ENCODE peak calls at places on chromosomes 1 and 21, in five cellular contexts. U is tibial artery; B is CD8-positive, alpha-beta T cell; D is ovary; X is right lobe of liver. A is an unnamed sample.
A peak's percentile ranks its signal among the peaks of the same experiment; 100 is the strongest.

GRCh38 chr21:42102063-42102462 is 30.9 kb downstream of the UMODL1 start:
- DNase-seq in U (no peak), B (no peak), D (no peak), X (no peak), A (no peak)

GRCh38 chr1:10353282-10353681 is 45.6 kb upstream of the PGD start:
- DNase-seq in U (no peak), B (no peak), D (no peak), X (no peak), A (no peak)

GRCh38 chr1:155379180-155379876 is 58.6 kb downstream of the RUSC1 start:
- DNase-seq in U (no peak), B (no peak), D (no peak), X (no peak), A (no peak)

GRCh38 chr1:211619033-211619996 is 40.4 kb upstream of the SLC30A1 start:
- DNase-seq in U (no peak), B (no peak), D (no peak), X (no peak), A (no peak)

GRCh38 chr1:208177656-208178055 is 66.5 kb downstream of the PLXNA2 start:
- DNase-seq in U (no peak), B (no peak), D (no peak), X (no peak), A (no peak)

GRCh38 chr1:116986531-116987255 is 14.9 kb upstream of the CD101 start:
- DNase-seq in U (no peak), B (peak; percentile 28), D (no peak), X (no peak), A (peak; percentile 31)

GRCh38 chr1:214192825-214193643 is 87.9 kb upstream of the SMYD2 start:
- DNase-seq in U (no peak), B (no peak), D (no peak), X (no peak), A (no peak)

GRCh38 chr1:24362982-24363614 is 43.9 kb downstream of the GRHL3 start:
- DNase-seq in U (no peak), B (no peak), D (no peak), X (no peak), A (no peak)

GRCh38 chr21:16536661-16537359 is 807.0 kb downstream of the USP25 start:
- DNase-seq in U (no peak), B (no peak), D (no peak), X (no peak), A (no peak)

GRCh38 chr1:228180271-228180987 is 14.8 kb downstream of the IBA57 start:
- DNase-seq in U (no peak), B (no peak), D (no peak), X (no peak), A (no peak)

GRCh38 chr1:24720152-24720551 is 25.1 kb upstream of the CLIC4 start:
- DNase-seq in U (peak; percentile 94), B (no peak), D (peak; percentile 69), X (peak; percentile 79), A (no peak)

GRCh38 chr1:44675186-44675585 is 672 bp downstream of the ARMH1 start:
- DNase-seq in U (no peak), B (no peak), D (peak; percentile 30), X (no peak), A (no peak)
- H3K27ac ChIP-seq in U (peak overlapping the region; percentile 93), B (no peak overlapping the region), D (peak overlapping the region; percentile 96), X (peak overlapping the region; percentile 74), A (peak overlapping the region; percentile 75)

GRCh38 chr1:196143602-196144342 is 464.5 kb downstream of the KCNT2 start:
- DNase-seq in U (no peak), B (no peak), D (no peak), X (peak; percentile 26), A (no peak)
- TF ChIP-seq CTCF in U (no peak), B (no peak), D (no peak), X (peak; percentile 44), A (no peak)

DNA sequence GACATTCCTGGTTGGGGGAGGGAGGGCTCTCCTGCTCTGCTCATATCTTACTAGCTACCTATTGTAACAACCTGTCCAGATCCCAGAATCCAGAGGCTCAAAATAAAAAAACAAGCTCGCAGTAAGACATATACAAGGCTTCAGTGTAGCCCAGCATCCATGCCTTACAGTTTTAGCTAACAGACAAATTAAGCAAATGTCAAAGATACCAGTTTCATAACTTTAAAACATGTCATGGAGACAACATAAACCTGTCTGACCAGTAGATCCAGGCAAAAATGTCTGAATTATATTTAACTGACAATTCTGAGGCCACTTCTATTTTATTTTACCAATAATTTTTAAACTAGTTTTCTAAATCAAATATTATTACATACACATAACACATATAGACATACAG is 167.7 kb upstream of the TNR start:
- DNase-seq in U (no peak), B (no peak), D (no peak), X (no peak), A (no peak)
- H3K9me3 ChIP-seq in U (no peaks in the 10 kb centered on the region), B (peaks cover 12% of the 10 kb centered on the region), D (peaks cover 11% of the 10 kb centered on the region), X (no peaks in the 10 kb centered on the region), A (peaks cover 29% of the 10 kb centered on the region)

DNA sequence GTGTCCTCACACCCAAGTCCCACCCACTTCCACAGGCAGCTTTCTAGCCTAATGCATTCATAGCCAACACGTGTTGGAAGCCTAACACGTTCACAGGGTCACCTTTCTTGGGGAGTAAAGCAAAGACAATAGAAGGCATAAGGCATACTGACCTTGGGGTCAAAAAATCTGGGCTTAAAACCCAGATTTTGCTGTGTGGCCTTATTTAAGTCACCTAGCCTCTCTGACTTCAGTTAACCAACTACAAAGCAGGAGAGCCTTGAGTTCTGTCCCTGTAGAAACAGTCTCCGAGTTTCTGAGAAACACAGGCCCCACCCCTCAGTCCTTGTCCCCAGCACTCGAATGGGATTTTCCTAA is 1.4 kb downstream of the TNNT2 start:
- DNase-seq in U (no peak), B (no peak), D (no peak), X (no peak), A (no peak)
- H3K27ac ChIP-seq in U (no peak overlapping the region), B (no peak overlapping the region), D (no peak overlapping the region), X (no peak overlapping the region), A (no peak overlapping the region)